ENCODE peak calls at places on chromosomes 5 and 9, in six cellular contexts. U is mucosa of gallbladder; A is cardiac septum; B is G401; V is activated CD4-positive, alpha-beta T cell treated with anti-CD3 and anti-CD28 coated beads for 36 hours; Y is memory B cell. K is an unnamed sample.

GRCh38 chr9:27019589-27019988 is 14.1 kb upstream of the LRRC19 start:
- DNase-seq in A (no peak), V (no peak), B (no peak), U (no peak), Y (no peak), K (no peak)

GRCh38 chr5:53779541-53779981 is 219.1 kb downstream of the NDUFS4 start:
- DNase-seq in V (peak; percentile 6), Y (no peak), B (peak; percentile 6), U (no peak), A (no peak), K (no peak)

GRCh38 chr9:79807966-79808365 is 236.2 kb downstream of the TLE4 start:
- DNase-seq in A (no peak), Y (no peak), V (no peak), B (peak; percentile 60), U (no peak), K (no peak)

GRCh38 chr5:142922223-142922952 is 152.2 kb downstream of the ARHGAP26 start:
- DNase-seq in Y (no peak), A (no peak), U (no peak), B (peak; percentile 88), V (no peak), K (peak; percentile 8)

GRCh38 chr5:54062958-54063357 is 247.4 kb downstream of the ARL15 start:
- DNase-seq in A (no peak), V (no peak), U (no peak), Y (no peak), B (no peak), K (no peak)

GRCh38 chr5:179226696-179227095 is 118.6 kb downstream of the ADAMTS2 start:
- DNase-seq in B (no peak), V (no peak), U (no peak), Y (no peak), A (peak; percentile 41), K (no peak)

GRCh38 chr5:6920628-6921256 is 207.5 kb downstream of the TENT4A start:
- DNase-seq in V (no peak), Y (no peak), U (no peak), B (no peak), A (no peak), K (no peak)

GRCh38 chr9:35688558-35689350 is 971 bp downstream of the TPM2 start:
- DNase-seq in Y (no peak), A (no peak), V (peak; percentile 22), B (no peak), U (no peak), K (no peak)

GRCh38 chr5:138942861-138943260 is 67.7 kb upstream of the LRRTM2 start:
- DNase-seq in U (no peak), V (no peak), Y (no peak), A (no peak), B (no peak), K (no peak)

GRCh38 chr9:99046068-99046467 is 58.8 kb upstream of the TGFBR1 start:
- DNase-seq in V (no peak), A (no peak), Y (no peak), B (no peak), U (no peak), K (no peak)

GRCh38 chr9:75914936-75915335 is 24.5 kb downstream of the PCSK5 start:
- DNase-seq in Y (no peak), V (no peak), U (no peak), B (no peak), A (no peak), K (no peak)

GRCh38 chr5:113463032-113463431 is 25.2 kb downstream of the MCC start:
- DNase-seq in A (no peak), V (no peak), Y (no peak), B (no peak), U (no peak), K (no peak)

GRCh38 chr5:65334077-65334476 is 147.6 kb downstream of the ADAMTS6 start:
- DNase-seq in Y (no peak), B (no peak), U (no peak), V (no peak), A (no peak), K (no peak)

GRCh38 chr9:97468658-97469448 is 32.6 kb upstream of the TMOD1 start:
- DNase-seq in V (peak; percentile 66), U (peak; percentile 85), Y (no peak), A (peak; percentile 80), B (peak; percentile 95), K (peak; percentile 67)

GRCh38 chr9:98450486-98450885 is 195.0 kb upstream of the TBC1D2 start:
- DNase-seq in B (no peak), V (no peak), A (no peak), Y (no peak), U (no peak), K (no peak)

GRCh38 chr5:44150075-44150723 is 239.0 kb downstream of the FGF10 start:
- DNase-seq in B (no peak), V (no peak), A (no peak), Y (no peak), U (no peak), K (no peak)

GRCh38 chr5:96734871-96735325 is 72.7 kb downstream of the CAST start:
- DNase-seq in Y (no peak), U (no peak), V (no peak), A (no peak), B (no peak), K (no peak)

GRCh38 chr5:96113170-96113939 is 151.7 kb upstream of the ELL2 start:
- DNase-seq in V (no peak), A (no peak), U (no peak), Y (no peak), B (peak; percentile 18), K (no peak)

GRCh38 chr5:54704341-54704740 is 186.8 kb downstream of the SNX18 start:
- DNase-seq in V (no peak), B (no peak), U (no peak), A (no peak), Y (no peak), K (no peak)

GRCh38 chr9:34793428-34793827 is 83.5 kb upstream of the CCL21 start:
- DNase-seq in B (no peak), A (no peak), U (no peak), V (no peak), Y (no peak), K (no peak)

GRCh38 chr5:93273176-93273575 is 307.8 kb downstream of the NR2F1-AS1 start:
- DNase-seq in V (no peak), Y (no peak), B (no peak), A (no peak), U (no peak), K (no peak)

GRCh38 chr9:5361326-5362005 is 21.8 kb upstream of the RLN1 start:
- DNase-seq in B (no peak), A (no peak), Y (no peak), V (no peak), U (no peak), K (no peak)

GRCh38 chr9:96129698-96130097 is 172.3 kb downstream of the HSD17B3 start:
- DNase-seq in A (no peak), V (no peak), B (no peak), U (no peak), Y (no peak), K (no peak)

GRCh38 chr5:142222881-142223558 is 101.8 kb downstream of the SPRY4 start:
- DNase-seq in V (no peak), Y (no peak), A (no peak), U (no peak), B (no peak), K (no peak)

GRCh38 chr5:176675676-176676360 is 28.5 kb downstream of the TSPAN17 start:
- DNase-seq in B (peak; percentile 78), V (no peak), U (no peak), Y (no peak), A (no peak), K (no peak)

GRCh38 chr5:127785098-127785927 is 82.1 kb downstream of the CCDC192 start:
- DNase-seq in V (peak; percentile 51), Y (no peak), U (no peak), A (no peak), B (no peak), K (no peak)

GRCh38 chr5:53942724-53943123 is 367.6 kb downstream of the ARL15 start:
- DNase-seq in A (no peak), B (no peak), U (no peak), Y (no peak), V (no peak), K (no peak)

GRCh38 chr9:111909444-111909843 is 12.8 kb downstream of the UGCG start:
- DNase-seq in V (no peak), U (no peak), B (no peak), A (no peak), Y (no peak), K (no peak)

K was measured in GM19239.